ENCODE peak calls at places on chromosomes 2 and 18, in ten cellular contexts. J is suprapubic skin, Q is tibial nerve, R is ovary, Y is K562, E is transverse colon, L is SK-N-SH, A is sigmoid colon, T is esophagus muscularis mucosa, G is upper lobe of left lung. S is an unnamed sample.

GRCh38 chr2:102229141-102229764 is 42.4 kb downstream of the IL1RL2 start:
- DNase-seq in A (no peak), E (no peak), L (no peak), Q (no peak), Y (no peak), G (no peak), T (peak; percentile 66), R (no peak), J (no peak), S (no peak)

GRCh38 chr2:143481728-143482127 is 352.5 kb downstream of the ARHGAP15 start:
- DNase-seq in J (no peak), R (no peak), A (no peak), G (no peak), T (no peak), Q (no peak), L (no peak), Y (no peak), E (no peak), S (no peak)

GRCh38 chr2:191478754-191479679 is 198.9 kb upstream of the NABP1 start:
- DNase-seq in R (peak; percentile 31), A (peak; percentile 74), E (peak; percentile 35), T (no peak), L (peak; percentile 71), Y (no peak), G (no peak), J (peak; percentile 66), Q (peak; percentile 63), S (peak; percentile 81)

GRCh38 chr18:43383031-43383430 is 105.7 kb upstream of the SYT4 start:
- DNase-seq in J (no peak), Y (no peak), L (no peak), G (no peak), R (no peak), A (no peak), T (no peak), Q (no peak), E (no peak), S (no peak)

GRCh38 chr2:127410871-127411396 is 7.3 kb upstream of the PROC start:
- DNase-seq in Q (no peak), A (no peak), Y (no peak), T (no peak), L (no peak), R (no peak), E (no peak), J (no peak), G (no peak), S (peak; percentile 29)

GRCh38 chr2:18750662-18751554 is 161.5 kb upstream of the NT5C1B start:
- DNase-seq in G (no peak), Y (no peak), R (no peak), A (no peak), E (no peak), Q (no peak), L (no peak), J (no peak), T (no peak), S (no peak)

GRCh38 chr2:24917086-24917485 is 3.0 kb downstream of the ADCY3 start:
- DNase-seq in J (peak; percentile 59), T (no peak), E (no peak), Y (peak; percentile 27), R (no peak), L (no peak), G (no peak), Q (no peak), A (no peak), S (no peak)

GRCh38 chr18:56986829-56987228 is 160.1 kb upstream of the BOD1L2 start:
- DNase-seq in Q (no peak), Y (no peak), J (no peak), L (no peak), R (no peak), E (no peak), G (no peak), T (no peak), A (no peak), S (no peak)

GRCh38 chr18:32042337-32042736 is 23.7 kb downstream of the RNF125 start:
- DNase-seq in A (no peak), G (no peak), E (no peak), J (no peak), L (no peak), Y (no peak), Q (no peak), R (no peak), T (no peak), S (no peak)

GRCh38 chr2:226803410-226803809 is 3.8 kb upstream of the IRS1 start:
- DNase-seq in T (no peak), Y (no peak), J (no peak), R (no peak), L (no peak), G (no peak), A (no peak), E (no peak), Q (no peak), S (no peak)

GRCh38 chr2:159226608-159227007 is 59.9 kb downstream of the WDSUB1 start:
- DNase-seq in G (no peak), R (no peak), E (no peak), Y (peak; percentile 36), T (no peak), L (no peak), Q (no peak), J (no peak), A (no peak), S (no peak)

GRCh38 chr18:79485788-79486355 is 90.1 kb downstream of the NFATC1 start:
- DNase-seq in G (no peak), L (no peak), Q (no peak), J (peak; percentile 33), A (peak; percentile 67), R (no peak), E (no peak), T (no peak), Y (no peak), S (no peak)

GRCh38 chr2:128511731-128512663 is 193.3 kb upstream of the HS6ST1 start:
- DNase-seq in E (no peak), A (no peak), Y (no peak), G (no peak), R (no peak), Q (no peak), J (peak; percentile 35), T (no peak), L (no peak), S (no peak)

GRCh38 chr2:146597291-146597690 is 1247.5 kb upstream of the ACVR2A start:
- DNase-seq in A (no peak), E (no peak), G (no peak), R (no peak), J (no peak), L (no peak), T (no peak), Y (no peak), Q (no peak), S (no peak)

GRCh38 chr2:138364554-138365162 is 136.9 kb upstream of the SPOPL start:
- DNase-seq in J (no peak), T (no peak), L (no peak), R (no peak), Y (no peak), A (no peak), E (no peak), G (no peak), Q (no peak), S (no peak)

GRCh38 chr2:236856856-236857616 is 228.7 kb upstream of the COPS8 start:
- DNase-seq in Y (no peak), G (no peak), L (no peak), T (no peak), A (peak; percentile 42), R (no peak), J (no peak), Q (no peak), E (no peak), S (no peak)

DNA sequence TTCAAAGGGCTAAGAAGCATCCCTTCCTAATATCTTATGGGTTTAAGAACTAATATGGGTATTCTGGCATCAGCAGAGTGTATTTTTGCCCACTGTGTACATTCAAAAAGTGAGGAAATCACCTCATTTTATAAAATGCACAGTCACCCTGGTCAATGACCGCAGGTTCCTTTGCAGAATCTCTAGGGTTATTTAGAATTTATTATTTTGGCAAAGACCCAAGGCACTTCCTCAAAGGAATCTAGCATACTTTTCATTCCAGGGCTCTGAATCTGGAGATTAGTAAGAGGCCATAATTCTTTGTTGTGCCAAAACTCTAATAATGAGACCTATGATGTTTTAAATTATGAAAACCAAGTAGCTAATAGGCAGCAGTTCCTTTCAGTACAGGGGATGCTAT is 27.2 kb upstream of the CDH2 start:
- DNase-seq in Q (no peak), L (no peak), J (no peak), R (no peak), G (no peak), A (no peak), T (no peak), E (no peak), Y (no peak), S (no peak)
- TF ChIP-seq CTCF in Q (no peak), L (no peak), J (no peak), R (no peak), G (no peak), A (no peak), T (no peak), E (no peak), Y (no peak), S (no peak)

DNA sequence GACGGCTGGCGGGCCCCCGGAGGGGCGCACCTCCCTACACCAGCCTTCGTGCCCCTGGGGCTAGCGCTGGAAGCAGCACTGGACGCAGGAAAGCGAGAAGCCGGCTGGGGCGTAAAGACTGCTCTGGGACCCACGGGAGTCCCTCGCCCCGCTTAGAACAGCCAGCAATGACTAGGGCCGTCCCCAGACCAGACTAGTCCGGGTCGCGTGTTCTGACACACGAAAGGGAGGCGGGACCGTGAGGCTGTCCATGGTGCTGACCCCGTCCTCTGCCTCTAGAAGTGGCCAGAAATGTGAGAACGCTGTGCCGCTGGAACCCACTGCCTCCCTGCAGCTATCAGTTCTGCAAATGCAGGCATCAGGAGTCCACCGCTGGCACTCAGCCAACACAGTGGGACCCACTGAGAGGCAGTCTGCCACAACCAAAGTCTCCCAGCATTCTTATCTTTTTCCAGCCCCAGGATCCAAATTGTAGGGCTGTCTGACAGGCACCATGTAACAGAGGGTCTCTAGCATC is at the start of gene UCN:
- DNase-seq in A (no peak), R (peak; percentile 55), Y (no peak), L (peak; percentile 82), J (no peak), T (no peak), G (peak; percentile 80), E (no peak), Q (no peak), S (no peak)
- TF ChIP-seq EP300 in A (no peak), R (no peak), Y (no peak), L (no peak), J (no peak), T (no peak), G (no peak), E (no peak), Q (no peak), S (no peak)

DNA sequence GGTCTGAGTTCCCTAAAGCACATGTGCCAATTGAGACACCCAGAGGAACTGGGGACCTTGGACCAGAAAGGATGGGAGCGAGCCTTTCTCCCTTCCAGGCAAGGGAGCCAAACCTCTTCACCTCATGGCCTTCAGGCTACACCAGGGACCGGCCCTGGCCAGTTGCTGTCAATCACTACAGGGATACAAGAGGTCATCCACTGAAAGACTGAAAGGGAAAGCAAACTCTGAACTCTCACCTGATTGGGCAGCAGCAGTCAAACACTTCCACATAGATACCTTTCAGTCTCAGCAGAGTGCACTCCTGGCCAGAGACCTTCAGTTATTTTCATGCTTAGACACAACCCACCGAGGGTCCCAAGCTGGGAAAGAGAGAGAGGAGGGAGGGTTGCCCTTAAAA is 1956.0 kb upstream of the LRRTM1 start:
- DNase-seq in L (no peak), Y (no peak), R (no peak), Q (no peak), G (no peak), J (no peak), E (no peak), T (no peak), A (peak; percentile 34), S (no peak)
- TF ChIP-seq CTCF in L (no peak), Y (no peak), R (no peak), Q (no peak), G (no peak), J (no peak), E (no peak), T (no peak), A (no peak), S (no peak)

GRCh38 chr2:70029814-70030409 is 57.4 kb upstream of the PCBP1 start:
- DNase-seq in G (no peak), T (no peak), Q (peak; percentile 70), J (peak; percentile 77), R (peak; percentile 79), L (peak; percentile 51), A (peak; percentile 91), Y (peak; percentile 92), E (peak; percentile 45), S (peak; percentile 38)
- TF ChIP-seq EP300 in G (no peak), T (no peak), Q (peak; percentile 53), J (no peak), R (no peak), L (no peak), A (no peak), Y (peak; percentile 34), E (no peak), S (no peak)

S was measured in stomach.